ENCODE peak calls at places on chromosomes 11 and 22, in seven cellular contexts. One of them, this sample, is unnamed. For H3K27me3, the result is how much of the 10 kb centered on the place peaks cover.

GRCh38 chr11:19742595-19743292 is 30.1 kb downstream of the NAV2 start:
- DNase-seq in thoracic aorta: no peak
- DNase-seq in spleen: peak
- DNase-seq in suprapubic skin: peak
- DNase-seq in transverse colon: peak
- DNase-seq in adrenal gland: peak
- DNase-seq in Caco-2: peak
- DNase-seq in this sample: peak

GRCh38 chr11:123653997-123654565 is 343 bp downstream of the SCN3B start:
- DNase-seq in thoracic aorta: no peak
- DNase-seq in spleen: peak
- DNase-seq in suprapubic skin: no peak
- DNase-seq in transverse colon: peak
- DNase-seq in adrenal gland: peak
- DNase-seq in Caco-2: peak
- DNase-seq in this sample: no peak

GRCh38 chr11:76237914-76238313 is 31.6 kb upstream of the WNT11 start:
- DNase-seq in thoracic aorta: no peak
- DNase-seq in spleen: no peak
- DNase-seq in suprapubic skin: no peak
- DNase-seq in transverse colon: no peak
- DNase-seq in adrenal gland: no peak
- DNase-seq in Caco-2: peak
- DNase-seq in this sample: peak

GRCh38 chr11:121416909-121417567 is 35.1 kb upstream of the SORL1 start:
- DNase-seq in thoracic aorta: peak
- DNase-seq in spleen: peak
- DNase-seq in suprapubic skin: peak
- DNase-seq in transverse colon: peak
- DNase-seq in adrenal gland: peak
- DNase-seq in Caco-2: no peak
- DNase-seq in this sample: no peak

GRCh38 chr22:39144101-39144815 is 8.2 kb downstream of the CBX7 start:
- DNase-seq in thoracic aorta: no peak
- DNase-seq in spleen: peak
- DNase-seq in suprapubic skin: no peak
- DNase-seq in transverse colon: peak
- DNase-seq in adrenal gland: no peak
- DNase-seq in Caco-2: no peak
- DNase-seq in this sample: no peak

GRCh38 chr22:21702094-21702493 is 33.5 kb downstream of the YPEL1 start:
- DNase-seq in thoracic aorta: no peak
- DNase-seq in spleen: no peak
- DNase-seq in suprapubic skin: no peak
- DNase-seq in transverse colon: no peak
- DNase-seq in adrenal gland: no peak
- DNase-seq in Caco-2: no peak
- DNase-seq in this sample: no peak

GRCh38 chr11:61814958-61815789 is 1.6 kb downstream of the FADS1 start:
- DNase-seq in thoracic aorta: peak
- DNase-seq in spleen: peak
- DNase-seq in suprapubic skin: peak
- DNase-seq in transverse colon: peak
- DNase-seq in adrenal gland: peak
- DNase-seq in Caco-2: peak
- DNase-seq in this sample: peak

GRCh38 chr22:17121235-17122195 is at the start of gene TMEM121B:
- DNase-seq in thoracic aorta: no peak
- DNase-seq in spleen: peak
- DNase-seq in suprapubic skin: no peak
- DNase-seq in transverse colon: peak
- DNase-seq in adrenal gland: peak
- DNase-seq in Caco-2: peak
- DNase-seq in this sample: peak

GRCh38 chr11:47917643-47918369 is 62.6 kb upstream of the PTPRJ start:
- DNase-seq in thoracic aorta: peak
- DNase-seq in spleen: peak
- DNase-seq in suprapubic skin: peak
- DNase-seq in transverse colon: peak
- DNase-seq in adrenal gland: peak
- DNase-seq in Caco-2: peak
- DNase-seq in this sample: peak

GRCh38 chr11:79439430-79439892 is 1.4 kb downstream of the TENM4 start:
- DNase-seq in thoracic aorta: no peak
- DNase-seq in spleen: no peak
- DNase-seq in suprapubic skin: no peak
- DNase-seq in transverse colon: no peak
- DNase-seq in adrenal gland: peak
- DNase-seq in Caco-2: no peak
- DNase-seq in this sample: no peak

GRCh38 chr11:79437981-79438630 is 2.7 kb downstream of the TENM4 start:
- DNase-seq in thoracic aorta: no peak
- DNase-seq in spleen: peak
- DNase-seq in suprapubic skin: peak
- DNase-seq in transverse colon: no peak
- DNase-seq in adrenal gland: peak
- DNase-seq in Caco-2: no peak
- DNase-seq in this sample: peak

GRCh38 chr11:79439893-79440450 is 858 bp downstream of the TENM4 start:
- DNase-seq in thoracic aorta: no peak
- DNase-seq in spleen: peak
- DNase-seq in suprapubic skin: no peak
- DNase-seq in transverse colon: no peak
- DNase-seq in adrenal gland: peak
- DNase-seq in Caco-2: no peak
- DNase-seq in this sample: peak

GRCh38 chr11:79437274-79437980 is 3.4 kb downstream of the TENM4 start:
- DNase-seq in thoracic aorta: peak
- DNase-seq in spleen: peak
- DNase-seq in suprapubic skin: no peak
- DNase-seq in transverse colon: peak
- DNase-seq in adrenal gland: peak
- DNase-seq in Caco-2: no peak
- DNase-seq in this sample: peak

DNA sequence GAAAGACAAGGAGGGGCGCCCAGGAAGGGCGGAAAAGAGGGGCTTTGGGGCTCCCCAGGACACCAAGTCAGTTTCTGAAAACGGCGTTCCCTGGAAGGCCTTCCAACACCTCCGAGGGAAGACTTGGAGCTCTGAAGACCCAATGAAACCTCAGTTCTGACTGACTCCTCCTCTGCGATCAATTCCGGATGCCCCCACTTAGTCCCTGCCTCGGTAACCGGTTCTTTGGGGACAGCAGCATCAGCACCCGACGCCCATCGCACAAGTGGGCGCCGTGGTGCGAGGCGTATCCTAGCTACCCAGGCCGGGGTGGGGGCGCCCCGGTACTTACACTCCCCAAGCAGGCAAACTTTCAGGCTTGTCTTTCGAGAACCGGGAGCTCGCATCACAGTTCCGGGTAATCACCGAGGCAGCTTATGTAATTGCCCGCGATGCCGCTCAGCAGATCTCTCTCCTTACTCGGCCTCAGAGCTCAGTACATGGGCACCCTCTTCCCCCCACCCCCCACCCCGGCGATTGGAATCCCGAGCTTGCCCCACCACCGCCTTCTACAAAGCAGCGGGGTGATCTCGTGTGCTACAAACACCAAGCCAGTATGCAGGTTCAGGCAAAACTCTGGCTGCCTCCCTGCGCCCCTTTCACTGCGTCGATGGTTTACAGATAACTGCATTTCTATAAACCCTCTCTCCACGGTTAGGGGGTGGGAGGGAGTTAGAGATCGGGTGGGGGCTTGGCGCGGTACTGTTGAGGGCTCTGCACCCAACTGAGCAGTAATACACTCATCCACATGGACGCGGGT is 2.0 kb downstream of the TENM4 start:
- DNase-seq in thoracic aorta: no peak
- DNase-seq in spleen: no peak
- DNase-seq in suprapubic skin: no peak
- DNase-seq in transverse colon: peak
- DNase-seq in adrenal gland: peak
- DNase-seq in Caco-2: no peak
- DNase-seq in this sample: peak
- H3K27me3 ChIP-seq in thoracic aorta: under half
- H3K27me3 ChIP-seq in spleen: half or more
- H3K27me3 ChIP-seq in suprapubic skin: half or more
- H3K27me3 ChIP-seq in transverse colon: half or more
- H3K27me3 ChIP-seq in adrenal gland: under half
- H3K27me3 ChIP-seq in Caco-2: under half
- H3K27me3 ChIP-seq in this sample: half or more

DNA sequence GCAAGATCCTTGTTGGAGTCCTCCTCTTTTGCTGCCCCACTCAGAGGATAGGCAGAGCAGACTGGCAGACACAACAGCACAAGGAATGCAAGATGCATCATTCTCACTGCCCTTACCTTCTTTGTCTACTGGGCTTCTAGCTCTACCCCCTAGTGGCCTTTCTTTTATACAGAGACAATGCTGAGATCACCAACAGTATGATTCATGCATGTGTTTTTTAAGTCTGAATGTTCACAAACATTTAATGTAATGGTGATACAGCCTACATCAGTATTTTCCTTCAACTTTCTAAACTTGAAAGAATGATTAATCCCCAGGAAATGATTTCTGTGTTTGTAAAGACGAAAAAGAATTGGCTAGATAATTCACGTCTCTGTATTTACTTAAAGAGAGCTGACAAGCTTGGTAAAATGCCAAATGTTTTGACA is at the start of gene MMP10:
- DNase-seq in thoracic aorta: no peak
- DNase-seq in spleen: no peak
- DNase-seq in suprapubic skin: no peak
- DNase-seq in transverse colon: no peak
- DNase-seq in adrenal gland: no peak
- DNase-seq in Caco-2: peak
- DNase-seq in this sample: no peak
- TF ChIP-seq CTCF in thoracic aorta: no peak
- TF ChIP-seq CTCF in spleen: no peak
- TF ChIP-seq CTCF in suprapubic skin: no peak
- TF ChIP-seq CTCF in transverse colon: peak
- TF ChIP-seq CTCF in adrenal gland: no peak
- TF ChIP-seq CTCF in Caco-2: peak
- TF ChIP-seq CTCF in this sample: peak

GRCh38 chr22:19526702-19527111 is 2.5 kb upstream of the CLDN5 start:
- DNase-seq in thoracic aorta: no peak
- DNase-seq in spleen: peak
- DNase-seq in suprapubic skin: peak
- DNase-seq in transverse colon: no peak
- DNase-seq in adrenal gland: no peak
- DNase-seq in Caco-2: no peak
- DNase-seq in this sample: no peak

GRCh38 chr22:19525116-19525660 is 978 bp upstream of the CLDN5 start:
- DNase-seq in thoracic aorta: no peak
- DNase-seq in spleen: peak
- DNase-seq in suprapubic skin: peak
- DNase-seq in transverse colon: no peak
- DNase-seq in adrenal gland: no peak
- DNase-seq in Caco-2: no peak
- DNase-seq in this sample: no peak

GRCh38 chr22:19526076-19526701 is 2.0 kb upstream of the CLDN5 start:
- DNase-seq in thoracic aorta: no peak
- DNase-seq in spleen: peak
- DNase-seq in suprapubic skin: peak
- DNase-seq in transverse colon: no peak
- DNase-seq in adrenal gland: no peak
- DNase-seq in Caco-2: no peak
- DNase-seq in this sample: no peak

GRCh38 chr22:19524170-19525115 is at the start of gene CLDN5:
- DNase-seq in thoracic aorta: no peak
- DNase-seq in spleen: peak
- DNase-seq in suprapubic skin: peak
- DNase-seq in transverse colon: no peak
- DNase-seq in adrenal gland: no peak
- DNase-seq in Caco-2: no peak
- DNase-seq in this sample: no peak

GRCh38 chr22:19525666-19526065 is 1.5 kb upstream of the CLDN5 start:
- DNase-seq in thoracic aorta: no peak
- DNase-seq in spleen: peak
- DNase-seq in suprapubic skin: peak
- DNase-seq in transverse colon: no peak
- DNase-seq in adrenal gland: no peak
- DNase-seq in Caco-2: no peak
- DNase-seq in this sample: no peak
- H3K27me3 ChIP-seq in thoracic aorta: under half
- H3K27me3 ChIP-seq in spleen: under half
- H3K27me3 ChIP-seq in suprapubic skin: under half
- H3K27me3 ChIP-seq in transverse colon: half or more
- H3K27me3 ChIP-seq in adrenal gland: under half
- H3K27me3 ChIP-seq in Caco-2: under half
- H3K27me3 ChIP-seq in this sample: under half

GRCh38 chr22:37018815-37019308 is 385 bp downstream of the TST start:
- DNase-seq in thoracic aorta: no peak
- DNase-seq in spleen: peak
- DNase-seq in suprapubic skin: no peak
- DNase-seq in transverse colon: peak
- DNase-seq in adrenal gland: peak
- DNase-seq in Caco-2: peak
- DNase-seq in this sample: peak

GRCh38 chr22:37020192-37020479 is 594 bp downstream of the MPST start:
- DNase-seq in thoracic aorta: no peak
- DNase-seq in spleen: no peak
- DNase-seq in suprapubic skin: no peak
- DNase-seq in transverse colon: peak
- DNase-seq in adrenal gland: no peak
- DNase-seq in Caco-2: no peak
- DNase-seq in this sample: peak

GRCh38 chr22:37021041-37021440 is 1.5 kb downstream of the MPST start:
- DNase-seq in thoracic aorta: no peak
- DNase-seq in spleen: no peak
- DNase-seq in suprapubic skin: no peak
- DNase-seq in transverse colon: peak
- DNase-seq in adrenal gland: no peak
- DNase-seq in Caco-2: no peak
- DNase-seq in this sample: no peak

GRCh38 chr22:37018086-37018814 is 997 bp downstream of the TST start:
- DNase-seq in thoracic aorta: no peak
- DNase-seq in spleen: peak
- DNase-seq in suprapubic skin: no peak
- DNase-seq in transverse colon: no peak
- DNase-seq in adrenal gland: no peak
- DNase-seq in Caco-2: no peak
- DNase-seq in this sample: no peak

GRCh38 chr22:37019309-37020191 is at the start of the genes MPST and TST:
- DNase-seq in thoracic aorta: no peak
- DNase-seq in spleen: peak
- DNase-seq in suprapubic skin: no peak
- DNase-seq in transverse colon: peak
- DNase-seq in adrenal gland: peak
- DNase-seq in Caco-2: peak
- DNase-seq in this sample: peak
- TF ChIP-seq CTCF in thoracic aorta: peak
- TF ChIP-seq CTCF in spleen: no peak
- TF ChIP-seq CTCF in suprapubic skin: peak
- TF ChIP-seq CTCF in transverse colon: peak
- TF ChIP-seq CTCF in adrenal gland: peak
- TF ChIP-seq CTCF in Caco-2: peak
- TF ChIP-seq CTCF in this sample: no peak

GRCh38 chr11:57109331-57109730 is 72.4 kb upstream of the LRRC55 start:
- DNase-seq in thoracic aorta: no peak
- DNase-seq in spleen: no peak
- DNase-seq in suprapubic skin: no peak
- DNase-seq in transverse colon: no peak
- DNase-seq in adrenal gland: no peak
- DNase-seq in Caco-2: no peak
- DNase-seq in this sample: no peak
- H3K27me3 ChIP-seq in thoracic aorta: under half
- H3K27me3 ChIP-seq in spleen: under half
- H3K27me3 ChIP-seq in suprapubic skin: under half
- H3K27me3 ChIP-seq in transverse colon: under half
- H3K27me3 ChIP-seq in adrenal gland: under half
- H3K27me3 ChIP-seq in Caco-2: under half
- H3K27me3 ChIP-seq in this sample: under half

This sample was measured in BE2C.